ENCODE peak calls at places on chromosome 7, in seven cellular contexts. O, H, B, U, J, C and K are unnamed samples.

GRCh38 chr7:107398161-107398560 is 71.7 kb upstream of the GPR22 start:
- DNase-seq in C (no peak), J (no peak), U (no peak), H (peak; percentile 90), B (no peak), O (no peak), K (no peak)

GRCh38 chr7:133854739-133855138 is 272.4 kb upstream of the LRGUK start:
- DNase-seq in U (no peak), H (peak; percentile 76), B (no peak), O (no peak), C (peak; percentile 66), J (no peak), K (no peak)

GRCh38 chr7:159103382-159104187 is 41.1 kb downstream of the VIPR2 start:
- DNase-seq in C (no peak), B (no peak), U (no peak), H (no peak), J (peak; percentile 3), O (peak; percentile 43), K (no peak)

GRCh38 chr7:116525913-116526857 is 1.3 kb downstream of the CAV1 start:
- DNase-seq in J (peak; percentile 72), U (no peak), B (peak; percentile 63), O (peak; percentile 84), H (peak; percentile 85), C (peak; percentile 86), K (no peak)

GRCh38 chr7:137847418-137848050 is 760 bp upstream of the DGKI start:
- DNase-seq in O (no peak), U (no peak), B (no peak), H (no peak), C (no peak), J (no peak), K (no peak)

GRCh38 chr7:159064121-159064815 is 80.4 kb downstream of the VIPR2 start:
- DNase-seq in J (no peak), C (no peak), O (no peak), B (no peak), H (no peak), U (no peak), K (no peak)

GRCh38 chr7:155342313-155342712 is 44.6 kb downstream of the INSIG1 start:
- DNase-seq in B (no peak), O (no peak), U (no peak), J (no peak), H (no peak), C (no peak), K (no peak)

GRCh38 chr7:68185641-68186040 is 1189.0 kb downstream of the TYW1 start:
- DNase-seq in U (no peak), B (no peak), C (no peak), H (no peak), J (no peak), O (no peak), K (no peak)

GRCh38 chr7:18570890-18571478 is 75.4 kb downstream of the HDAC9 start:
- DNase-seq in U (no peak), C (peak; percentile 74), H (peak; percentile 83), O (no peak), B (peak; percentile 29), J (no peak), K (no peak)

GRCh38 chr7:65279795-65280194 is 93.9 kb upstream of the ZNF92 start:
- DNase-seq in O (no peak), U (no peak), B (no peak), H (no peak), J (no peak), C (no peak), K (no peak)

GRCh38 chr7:37198188-37198905 is 250.3 kb downstream of the ELMO1 start:
- DNase-seq in C (no peak), O (no peak), J (no peak), H (no peak), U (no peak), B (no peak), K (no peak)

GRCh38 chr7:81845628-81846259 is 75.9 kb upstream of the HGF start:
- DNase-seq in J (no peak), C (peak; percentile 55), U (no peak), O (no peak), B (no peak), H (no peak), K (no peak)

GRCh38 chr7:91405093-91405492 is 140.9 kb downstream of the FZD1 start:
- DNase-seq in U (no peak), J (no peak), C (no peak), B (no peak), O (no peak), H (no peak), K (no peak)

GRCh38 chr7:37284805-37285211 is 163.9 kb downstream of the ELMO1 start:
- DNase-seq in H (peak; percentile 83), C (no peak), U (no peak), J (no peak), B (no peak), O (peak; percentile 79), K (no peak)

GRCh38 chr7:23471090-23471859 is 984 bp upstream of the IGF2BP3 start:
- DNase-seq in B (no peak), O (peak; percentile 73), J (no peak), H (peak; percentile 96), C (peak; percentile 78), U (no peak), K (no peak)

GRCh38 chr7:50803359-50804337 is 21.0 kb upstream of the GRB10 start:
- DNase-seq in B (no peak), O (no peak), J (no peak), H (no peak), U (no peak), C (no peak), K (no peak)

GRCh38 chr7:1698951-1699350 is 28.9 kb downstream of the ELFN1 start:
- DNase-seq in J (no peak), O (no peak), C (no peak), H (no peak), B (no peak), U (no peak), K (no peak)

GRCh38 chr7:79298145-79298760 is 155.2 kb downstream of the MAGI2 start:
- DNase-seq in H (peak; percentile 77), C (peak; percentile 83), J (no peak), U (peak; percentile 16), O (no peak), B (peak; percentile 51), K (peak; percentile 26)

GRCh38 chr7:85287126-85287825 is 100.4 kb upstream of the SEMA3D start:
- DNase-seq in C (peak; percentile 26), B (peak; percentile 13), U (no peak), J (no peak), H (no peak), O (no peak), K (peak; percentile 26)

GRCh38 chr7:466465-467191 is 53.0 kb downstream of the PDGFA start:
- DNase-seq in J (peak; percentile 6), O (peak; percentile 22), H (no peak), U (no peak), B (no peak), C (no peak), K (no peak)

GRCh38 chr7:101614939-101615302 is 14.2 kb downstream of the MYL10 start:
- DNase-seq in U (no peak), C (no peak), H (no peak), O (no peak), J (no peak), B (no peak), K (no peak)

GRCh38 chr7:116384936-116385635 is 114.5 kb upstream of the CAV2 start:
- DNase-seq in B (no peak), U (no peak), H (no peak), J (no peak), C (no peak), O (no peak), K (no peak)

GRCh38 chr7:94656925-94657731 is 1.2 kb upstream of the SGCE start:
- DNase-seq in J (peak; percentile 24), H (peak; percentile 55), U (no peak), B (no peak), O (peak; percentile 68), C (peak; percentile 48), K (no peak)

GRCh38 chr7:4208586-4208985 is 473.5 kb upstream of the FOXK1 start:
- DNase-seq in H (no peak), C (no peak), B (no peak), O (no peak), U (no peak), J (no peak), K (no peak)

GRCh38 chr7:122055072-122055471 is 89.0 kb downstream of the AASS start:
- DNase-seq in B (no peak), O (no peak), C (no peak), H (no peak), J (no peak), U (no peak), K (no peak)

GRCh38 chr7:2646680-2647571 is 15.1 kb downstream of the TTYH3 start:
- DNase-seq in J (no peak), B (no peak), H (peak; percentile 60), O (no peak), U (no peak), C (no peak), K (no peak)